ENCODE peak calls at places on chromosomes 16 and 17, in four cellular contexts. Z, R, P and Q are unnamed samples.

GRCh38 chr16:1706386-1707192 is 594 bp downstream of the MAPK8IP3 start:
- DNase-seq in Z (peak), R (peak), P (peak), Q (no peak)

GRCh38 chr16:75627856-75628255 is 4.8 kb upstream of the ADAT1 start:
- DNase-seq in R (peak), P (no peak), Z (peak), Q (no peak)

GRCh38 chr16:67773099-67773498 is 33.3 kb downstream of the RANBP10 start:
- DNase-seq in R (peak), Z (peak), P (no peak), Q (no peak)

GRCh38 chr17:82794781-82795505 is 43.1 kb downstream of the TBCD start:
- DNase-seq in Z (no peak), R (peak), P (no peak), Q (peak)

GRCh38 chr16:2471016-2471652 is at the start of gene NTN3:
- DNase-seq in Z (peak), P (no peak), R (no peak), Q (no peak)

GRCh38 chr16:49858200-49859129 is 2.6 kb upstream of the ZNF423 start:
- DNase-seq in R (peak), P (peak), Z (peak), Q (peak)

GRCh38 chr16:86432691-86433090 is 77.6 kb upstream of the FOXF1 start:
- DNase-seq in P (no peak), R (no peak), Z (no peak), Q (no peak)

GRCh38 chr17:82380860-82381702 is 9.5 kb downstream of the UTS2R start:
- DNase-seq in R (no peak), P (no peak), Z (no peak), Q (peak)

GRCh38 chr17:48636177-48637018 is 10.2 kb upstream of the HOXB9 start:
- DNase-seq in P (peak), R (peak), Z (peak), Q (peak)

GRCh38 chr17:75511610-75512575 is 3.4 kb downstream of the CASKIN2 start:
- DNase-seq in Z (peak), R (peak), P (no peak), Q (peak)

GRCh38 chr17:14748036-14748715 is 447.3 kb downstream of the HS3ST3B1 start:
- DNase-seq in Z (no peak), P (no peak), R (no peak), Q (no peak)

GRCh38 chr16:68365167-68365817 is 54.5 kb downstream of the PRMT7 start:
- DNase-seq in P (no peak), R (no peak), Z (no peak), Q (peak)

GRCh38 chr16:12661656-12662172 is 142.0 kb downstream of the CPPED1 start:
- DNase-seq in R (peak), Z (peak), P (no peak), Q (no peak)

GRCh38 chr16:7921360-7921759 is 588.7 kb downstream of the RBFOX1 start:
- DNase-seq in Z (no peak), R (no peak), P (no peak), Q (no peak)

GRCh38 chr16:426115-426905 is 861 bp downstream of the RAB11FIP3 start:
- DNase-seq in P (no peak), R (no peak), Z (peak), Q (no peak)

GRCh38 chr17:80053102-80053501 is 16.7 kb downstream of the CCDC40 start:
- DNase-seq in P (no peak), R (no peak), Z (no peak), Q (no peak)

GRCh38 chr17:55769625-55770000 is 18.8 kb downstream of the PCTP start:
- DNase-seq in Z (peak), R (peak), P (no peak), Q (peak)

GRCh38 chr17:31052187-31052889 is 42.4 kb upstream of the NF1 start:
- DNase-seq in Z (peak), P (no peak), R (peak), Q (peak)

GRCh38 chr17:49861150-49861884 is 13.4 kb upstream of the TAC4 start:
- DNase-seq in R (peak), Z (peak), P (peak), Q (peak)

GRCh38 chr16:75319513-75320401 is 68.3 kb upstream of the BCAR1 start:
- DNase-seq in Z (peak), R (peak), P (no peak), Q (peak)

GRCh38 chr17:74840989-74841666 is 18.6 kb downstream of the GRIN2C start:
- DNase-seq in Z (peak), R (peak), P (no peak), Q (peak)

GRCh38 chr16:58026705-58027340 is 1.3 kb downstream of the MMP15 start:
- DNase-seq in Z (no peak), P (peak), R (no peak), Q (no peak)

GRCh38 chr17:7579001-7579838 is at the start of gene CD68:
- DNase-seq in R (peak), Z (peak), P (peak), Q (peak)

GRCh38 chr17:58181796-58182195 is 10.7 kb upstream of the EPX start:
- DNase-seq in Z (no peak), R (no peak), P (no peak), Q (no peak)

GRCh38 chr17:46158323-46159296 is 34.6 kb downstream of the KANSL1 start:
- DNase-seq in R (no peak), P (no peak), Z (no peak), Q (no peak)

GRCh38 chr17:41655611-41656111 is 31.3 kb upstream of the KRT17 start:
- DNase-seq in P (no peak), Z (no peak), R (no peak), Q (no peak)

GRCh38 chr17:60315650-60316049 is 76.3 kb downstream of the USP32 start:
- DNase-seq in Z (peak), R (peak), P (no peak), Q (no peak)

GRCh38 chr16:22374311-22375116 is at the start of gene CDR2:
- DNase-seq in P (peak), Z (peak), R (peak), Q (peak)

GRCh38 chr17:68431661-68432071 is 25.6 kb downstream of the WIPI1 start:
- DNase-seq in Z (peak), P (peak), R (peak), Q (peak)

GRCh38 chr17:35742896-35743477 is 10.1 kb downstream of the GAS2L2 start:
- DNase-seq in Z (no peak), P (no peak), R (no peak), Q (no peak)

GRCh38 chr16:73781297-73781696 is 515.3 kb upstream of the PSMD7 start:
- DNase-seq in R (no peak), P (no peak), Z (no peak), Q (no peak)

GRCh38 chr16:4678596-4678995 is 14.8 kb upstream of the NUDT16L1 start:
- DNase-seq in P (no peak), R (no peak), Z (no peak), Q (no peak)

GRCh38 chr17:42275527-42276358 is 448 bp downstream of the STAT5B start:
- DNase-seq in Z (peak), P (peak), R (peak), Q (no peak)

GRCh38 chr16:50901062-50901461 is 159.2 kb downstream of the CYLD start:
- DNase-seq in Z (no peak), R (no peak), P (no peak), Q (no peak)

GRCh38 chr17:7888184-7888920 is at the start of gene CHD3:
- DNase-seq in P (peak), R (peak), Z (peak), Q (no peak)

GRCh38 chr16:58039829-58040495 is 14.4 kb downstream of the MMP15 start:
- DNase-seq in P (no peak), Z (no peak), R (no peak), Q (no peak)

GRCh38 chr16:17474572-17474971 is 3.8 kb upstream of the XYLT1 start:
- DNase-seq in Z (no peak), R (no peak), P (no peak), Q (no peak)

GRCh38 chr16:19400709-19401108 is 17.0 kb upstream of the TMC5 start:
- DNase-seq in R (no peak), Z (no peak), P (no peak), Q (no peak)

GRCh38 chr17:64216385-64217248 is 46.4 kb downstream of the TEX2 start:
- DNase-seq in P (no peak), Z (peak), R (peak), Q (peak)